ENCODE peak calls at places on chromosome 15, in four cellular contexts. J is A549, A is Panc1, G is amygdala. E is an unnamed sample.

GRCh38 chr15:61449306-61449705 is 220.2 kb upstream of the RORA start:
- DNase-seq in J (no peak), A (no peak), G (no peak), E (no peak)

GRCh38 chr15:78041946-78042345 is 35.6 kb downstream of the TBC1D2B start:
- DNase-seq in J (no peak), A (no peak), G (no peak), E (no peak)

GRCh38 chr15:59116141-59116540 is 11.2 kb downstream of the CCNB2 start:
- DNase-seq in J (no peak), A (no peak), G (no peak), E (no peak)

GRCh38 chr15:33026614-33027013 is 167.9 kb downstream of the FMN1 start:
- DNase-seq in J (no peak), A (no peak), G (no peak), E (no peak)

GRCh38 chr15:45646220-45646619 is 11.4 kb downstream of the SQOR start:
- DNase-seq in J (no peak), A (no peak), G (no peak), E (no peak)

GRCh38 chr15:66905954-66906353 is 159.4 kb upstream of the SMAD3 start:
- DNase-seq in J (peak; percentile 49), A (no peak), G (no peak), E (peak; percentile 2)

GRCh38 chr15:96273317-96274086 is 57.0 kb upstream of the NR2F2 start:
- DNase-seq in J (peak; percentile 69), A (peak; percentile 88), G (no peak), E (no peak)

GRCh38 chr15:90597477-90598052 is 67.8 kb downstream of the CRTC3 start:
- DNase-seq in J (no peak), A (no peak), G (no peak), E (no peak)

GRCh38 chr15:20280933-20281463 is 260.6 kb downstream of the GOLGA6L6 start:
- DNase-seq in J (no peak), A (no peak), G (no peak), E (peak; percentile 76)

GRCh38 chr15:35545825-35546580 is at the start of gene DPH6:
- DNase-seq in J (peak; percentile 82), A (peak; percentile 45), G (peak; percentile 49), E (peak; percentile 92)

E was measured in cardiac septum.